ENCODE peak calls at places on chromosomes 12 and 14, in seven cellular contexts. Y is stimulated activated CD4-positive, alpha-beta T cell treated with anti-CD3 and anti-CD28 coated beads, Interleukin-2, amount 100 ng/mL, for 48 hours; P is stimulated activated naive CD8-positive, alpha-beta T cell treated with anti-CD3 and anti-CD28 coated beads, Interleukin-15, amount 100 ng/mL, for 72 hours; J is activated CD4-positive, CD25-positive, alpha-beta regulatory T cell treated with anti-CD3 and anti-CD28 coated beads, Interleukin-2, amount 50 U/mL, for 72 hours; B is type B pancreatic cell; G is H1; L is RCC 7860. D is an unnamed sample.

GRCh38 chr12:108842364-108842763 is 15.0 kb downstream of the SSH1 start:
- DNase-seq in Y (no peak), P (no peak), J (no peak), B (no peak), G (no peak), L (no peak), D (no peak)

GRCh38 chr14:77459072-77459723 is 1.3 kb downstream of the AHSA1 start:
- DNase-seq in Y (peak), P (peak), J (peak), B (no peak), G (peak), L (peak), D (no peak)

GRCh38 chr14:104784846-104785707 is 10.5 kb downstream of the AKT1 start:
- DNase-seq in Y (no peak), P (no peak), J (no peak), B (no peak), G (no peak), L (no peak), D (no peak)

GRCh38 chr14:57382283-57382682 is 8.1 kb upstream of the NAA30 start:
- DNase-seq in Y (no peak), P (no peak), J (no peak), B (no peak), G (no peak), L (peak), D (no peak)

GRCh38 chr12:124862768-124863408 is 776 bp downstream of the SCARB1 start:
- DNase-seq in Y (peak), P (peak), J (no peak), B (no peak), G (no peak), L (peak), D (no peak)

GRCh38 chr14:104298458-104298857 is 160.1 kb downstream of the KIF26A start:
- DNase-seq in Y (no peak), P (no peak), J (no peak), B (no peak), G (no peak), L (no peak), D (no peak)

GRCh38 chr14:68576496-68577244 is 216.2 kb downstream of the ZFP36L1 start:
- DNase-seq in Y (no peak), P (no peak), J (no peak), B (no peak), G (no peak), L (peak), D (peak)

GRCh38 chr12:124130717-124131670 is 158.0 kb downstream of the ZNF664 start:
- DNase-seq in Y (no peak), P (no peak), J (no peak), B (no peak), G (no peak), L (no peak), D (no peak)

GRCh38 chr14:30162066-30162465 is 234.4 kb upstream of the PRKD1 start:
- DNase-seq in Y (no peak), P (no peak), J (no peak), B (no peak), G (no peak), L (no peak), D (no peak)

GRCh38 chr14:104184911-104185499 is 46.6 kb downstream of the KIF26A start:
- DNase-seq in Y (no peak), P (no peak), J (no peak), B (no peak), G (no peak), L (no peak), D (peak)

GRCh38 chr14:34359423-34360120 is 102.5 kb downstream of the SPTSSA start:
- DNase-seq in Y (no peak), P (no peak), J (no peak), B (no peak), G (no peak), L (no peak), D (no peak)

GRCh38 chr14:59267046-59267445 is 78.6 kb downstream of the DAAM1 start:
- DNase-seq in Y (no peak), P (no peak), J (no peak), B (no peak), G (no peak), L (no peak), D (no peak)

GRCh38 chr14:42110167-42110566 is 503.5 kb downstream of the LRFN5 start:
- DNase-seq in Y (no peak), P (no peak), J (no peak), B (no peak), G (no peak), L (peak), D (no peak)

GRCh38 chr12:82896286-82896685 is 209.6 kb downstream of the TMTC2 start:
- DNase-seq in Y (no peak), P (no peak), J (no peak), B (no peak), G (no peak), L (no peak), D (no peak)

GRCh38 chr14:63663428-63664142 is 21.9 kb upstream of the WDR89 start:
- DNase-seq in Y (no peak), P (no peak), J (no peak), B (no peak), G (no peak), L (no peak), D (no peak)

GRCh38 chr12:96194901-96195844 is 998 bp downstream of the ELK3 start:
- DNase-seq in Y (peak), P (peak), J (peak), B (no peak), G (peak), L (peak), D (peak)

GRCh38 chr12:71186571-71187288 is 28.9 kb upstream of the TSPAN8 start:
- DNase-seq in Y (no peak), P (no peak), J (no peak), B (no peak), G (no peak), L (no peak), D (no peak)

GRCh38 chr14:92314182-92314581 is 8.8 kb upstream of the SLC24A4 start:
- DNase-seq in Y (no peak), P (no peak), J (no peak), B (no peak), G (no peak), L (no peak), D (no peak)

GRCh38 chr12:108728820-108729611 is 2.3 kb downstream of the CORO1C start:
- DNase-seq in Y (no peak), P (no peak), J (no peak), B (no peak), G (no peak), L (no peak), D (no peak)

GRCh38 chr12:87931764-87932163 is 97.4 kb downstream of the C12orf50 start:
- DNase-seq in Y (no peak), P (no peak), J (no peak), B (no peak), G (no peak), L (no peak), D (no peak)

GRCh38 chr12:103879048-103879692 is 38.1 kb upstream of the NT5DC3 start:
- DNase-seq in Y (no peak), P (peak), J (no peak), B (no peak), G (no peak), L (no peak), D (no peak)

GRCh38 chr14:102374264-102374663 is 11.5 kb downstream of the TECPR2 start:
- DNase-seq in Y (no peak), P (no peak), J (no peak), B (no peak), G (no peak), L (no peak), D (no peak)

GRCh38 chr12:50021071-50021470 is 4.2 kb downstream of the RACGAP1 start:
- DNase-seq in Y (no peak), P (no peak), J (no peak), B (no peak), G (no peak), L (no peak), D (no peak)

GRCh38 chr12:95096852-95097251 is 23.4 kb upstream of the NR2C1 start:
- DNase-seq in Y (no peak), P (no peak), J (no peak), B (no peak), G (no peak), L (peak), D (no peak)

GRCh38 chr12:69502342-69503081 is 32.3 kb downstream of the FRS2 start:
- DNase-seq in Y (no peak), P (no peak), J (no peak), B (no peak), G (no peak), L (peak), D (no peak)

GRCh38 chr12:61993734-61994345 is 266.4 kb upstream of the USP15 start:
- DNase-seq in Y (no peak), P (no peak), J (no peak), B (no peak), G (no peak), L (no peak), D (no peak)

GRCh38 chr14:56268653-56269052 is 150.4 kb downstream of the PELI2 start:
- DNase-seq in Y (no peak), P (no peak), J (no peak), B (no peak), G (no peak), L (no peak), D (no peak)

GRCh38 chr12:57011438-57012424 is 4.6 kb downstream of the TAC3 start:
- DNase-seq in Y (no peak), P (no peak), J (no peak), B (no peak), G (no peak), L (no peak), D (no peak)